ENCODE peak calls at places on chromosomes 2 and 18, in nine cellular contexts. S, Z, D, O, R, A, G, P and L are unnamed samples.

GRCh38 chr2:238009563-238009962 is 42.7 kb downstream of the UBE2F start:
- DNase-seq in S (no peak), Z (no peak), D (no peak), O (no peak), R (no peak), A (no peak), G (no peak), P (no peak), L (no peak)

GRCh38 chr2:66929632-66930385 is 467.3 kb upstream of the ETAA1 start:
- DNase-seq in S (no peak), Z (no peak), D (peak), O (no peak), R (peak), A (no peak), G (peak), P (peak), L (no peak)

GRCh38 chr2:233430091-233430490 is 75.8 kb downstream of the DGKD start:
- DNase-seq in S (no peak), Z (no peak), D (no peak), O (no peak), R (no peak), A (no peak), G (no peak), P (peak), L (no peak)

GRCh38 chr2:173664520-173664919 is 300.7 kb downstream of the SP3 start:
- DNase-seq in S (no peak), Z (no peak), D (no peak), O (no peak), R (no peak), A (no peak), G (no peak), P (no peak), L (no peak)

GRCh38 chr2:126882736-126883660 is 15.7 kb upstream of the TEX51 start:
- DNase-seq in S (no peak), Z (no peak), D (no peak), O (no peak), R (no peak), A (no peak), G (no peak), P (no peak), L (no peak)

GRCh38 chr18:58668897-58669296 is 2.4 kb upstream of the MALT1 start:
- DNase-seq in S (no peak), Z (no peak), D (no peak), O (no peak), R (peak), A (no peak), G (no peak), P (no peak), L (no peak)

GRCh38 chr2:38789689-38790088 is 11.7 kb downstream of the GEMIN6 start:
- DNase-seq in S (no peak), Z (no peak), D (no peak), O (no peak), R (no peak), A (no peak), G (no peak), P (no peak), L (no peak)

GRCh38 chr18:70288171-70288850 is 534 bp upstream of the SOCS6 start:
- DNase-seq in S (peak), Z (no peak), D (no peak), O (no peak), R (peak), A (no peak), G (peak), P (peak), L (peak)

GRCh38 chr2:230793573-230794359 is 71.0 kb upstream of the ITM2C start:
- DNase-seq in S (peak), Z (no peak), D (peak), O (peak), R (peak), A (peak), G (peak), P (peak), L (peak)

GRCh38 chr2:162091325-162092007 is 17.5 kb upstream of the DPP4 start:
- DNase-seq in S (no peak), Z (no peak), D (no peak), O (no peak), R (peak), A (no peak), G (no peak), P (no peak), L (no peak)

GRCh38 chr2:196431076-196431475 is 208.4 kb upstream of the CCDC150 start:
- DNase-seq in S (no peak), Z (no peak), D (no peak), O (no peak), R (no peak), A (no peak), G (no peak), P (peak), L (no peak)

GRCh38 chr2:32958836-32959235 is 12.1 kb downstream of the LTBP1 start:
- DNase-seq in S (no peak), Z (no peak), D (no peak), O (no peak), R (peak), A (no peak), G (no peak), P (peak), L (no peak)

GRCh38 chr2:71898851-71899681 is 248.6 kb downstream of the CYP26B1 start:
- DNase-seq in S (no peak), Z (no peak), D (peak), O (no peak), R (no peak), A (no peak), G (no peak), P (no peak), L (no peak)

GRCh38 chr2:74834806-74835755 is 1.2 kb downstream of the HK2 start:
- DNase-seq in S (peak), Z (peak), D (peak), O (no peak), R (peak), A (peak), G (peak), P (peak), L (peak)

GRCh38 chr2:152861349-152861942 is 143.0 kb downstream of the ARL6IP6 start:
- DNase-seq in S (peak), Z (peak), D (no peak), O (no peak), R (peak), A (peak), G (peak), P (peak), L (peak)

GRCh38 chr2:8193146-8193545 is 488.7 kb upstream of the ID2 start:
- DNase-seq in S (no peak), Z (no peak), D (no peak), O (no peak), R (no peak), A (no peak), G (no peak), P (no peak), L (no peak)

GRCh38 chr18:50079571-50080295 is 115.2 kb downstream of the MYO5B start:
- DNase-seq in S (no peak), Z (no peak), D (no peak), O (no peak), R (no peak), A (no peak), G (peak), P (no peak), L (no peak)

GRCh38 chr2:144520718-144521487 is 984 bp upstream of the ZEB2 start:
- DNase-seq in S (no peak), Z (no peak), D (no peak), O (no peak), R (peak), A (no peak), G (peak), P (peak), L (no peak)

GRCh38 chr2:218582085-218582484 is 13.4 kb downstream of the CNOT9 start:
- DNase-seq in S (peak), Z (no peak), D (no peak), O (no peak), R (peak), A (no peak), G (no peak), P (peak), L (peak)

GRCh38 chr2:47070920-47071824 is 83.9 kb downstream of the STPG4 start:
- DNase-seq in S (peak), Z (no peak), D (no peak), O (peak), R (peak), A (peak), G (peak), P (peak), L (peak)

GRCh38 chr2:71668326-71669057 is 215.1 kb downstream of the DYSF start:
- DNase-seq in S (no peak), Z (no peak), D (peak), O (no peak), R (no peak), A (no peak), G (no peak), P (no peak), L (no peak)

GRCh38 chr18:24404591-24404990 is 7.0 kb upstream of the OSBPL1A start:
- DNase-seq in S (no peak), Z (no peak), D (no peak), O (no peak), R (no peak), A (no peak), G (no peak), P (no peak), L (no peak)

GRCh38 chr2:217551229-217551909 is 451.4 kb downstream of the TNS1 start:
- DNase-seq in S (no peak), Z (no peak), D (no peak), O (no peak), R (no peak), A (no peak), G (no peak), P (peak), L (no peak)

GRCh38 chr2:66573866-66574265 is 138.9 kb downstream of the MEIS1 start:
- DNase-seq in S (no peak), Z (no peak), D (no peak), O (no peak), R (no peak), A (no peak), G (peak), P (peak), L (no peak)

GRCh38 chr2:209579236-209579749 is 155.4 kb downstream of the MAP2 start:
- DNase-seq in S (no peak), Z (no peak), D (no peak), O (no peak), R (peak), A (no peak), G (peak), P (peak), L (no peak)

GRCh38 chr2:20141056-20141762 is 83.7 kb downstream of the SDC1 start:
- DNase-seq in S (no peak), Z (no peak), D (no peak), O (peak), R (peak), A (no peak), G (peak), P (peak), L (no peak)

GRCh38 chr18:49621851-49622351 is 60.0 kb downstream of the LIPG start:
- DNase-seq in S (no peak), Z (no peak), D (no peak), O (no peak), R (no peak), A (no peak), G (no peak), P (no peak), L (no peak)

GRCh38 chr2:189109921-189110397 is 69.6 kb downstream of the COL5A2 start:
- DNase-seq in S (no peak), Z (no peak), D (no peak), O (no peak), R (no peak), A (peak), G (no peak), P (no peak), L (peak)

GRCh38 chr2:15871239-15871783 is 69.0 kb upstream of the MYCN start:
- DNase-seq in S (no peak), Z (no peak), D (no peak), O (no peak), R (no peak), A (no peak), G (no peak), P (no peak), L (no peak)

GRCh38 chr18:8806105-8806797 is 100.9 kb downstream of the MTCL1 start:
- DNase-seq in S (no peak), Z (no peak), D (no peak), O (no peak), R (no peak), A (no peak), G (no peak), P (no peak), L (no peak)

GRCh38 chr2:193695367-193695766 is 1500.6 kb upstream of the TMEFF2 start:
- DNase-seq in S (no peak), Z (peak), D (no peak), O (no peak), R (peak), A (peak), G (no peak), P (peak), L (no peak)

GRCh38 chr18:22349317-22349898 is 68.3 kb downstream of the CTAGE1 start:
- DNase-seq in S (no peak), Z (no peak), D (no peak), O (no peak), R (no peak), A (no peak), G (no peak), P (peak), L (peak)

GRCh38 chr18:2522112-2522511 is 49.2 kb downstream of the METTL4 start:
- DNase-seq in S (no peak), Z (no peak), D (no peak), O (no peak), R (no peak), A (peak), G (no peak), P (no peak), L (no peak)

GRCh38 chr2:176709541-176709951 is 440.3 kb downstream of the MTX2 start:
- DNase-seq in S (no peak), Z (no peak), D (no peak), O (no peak), R (peak), A (no peak), G (no peak), P (no peak), L (no peak)

GRCh38 chr2:3449106-3449505 is 69.6 kb downstream of the TRAPPC12 start:
- DNase-seq in S (no peak), Z (no peak), D (no peak), O (no peak), R (peak), A (no peak), G (no peak), P (no peak), L (no peak)

DNA sequence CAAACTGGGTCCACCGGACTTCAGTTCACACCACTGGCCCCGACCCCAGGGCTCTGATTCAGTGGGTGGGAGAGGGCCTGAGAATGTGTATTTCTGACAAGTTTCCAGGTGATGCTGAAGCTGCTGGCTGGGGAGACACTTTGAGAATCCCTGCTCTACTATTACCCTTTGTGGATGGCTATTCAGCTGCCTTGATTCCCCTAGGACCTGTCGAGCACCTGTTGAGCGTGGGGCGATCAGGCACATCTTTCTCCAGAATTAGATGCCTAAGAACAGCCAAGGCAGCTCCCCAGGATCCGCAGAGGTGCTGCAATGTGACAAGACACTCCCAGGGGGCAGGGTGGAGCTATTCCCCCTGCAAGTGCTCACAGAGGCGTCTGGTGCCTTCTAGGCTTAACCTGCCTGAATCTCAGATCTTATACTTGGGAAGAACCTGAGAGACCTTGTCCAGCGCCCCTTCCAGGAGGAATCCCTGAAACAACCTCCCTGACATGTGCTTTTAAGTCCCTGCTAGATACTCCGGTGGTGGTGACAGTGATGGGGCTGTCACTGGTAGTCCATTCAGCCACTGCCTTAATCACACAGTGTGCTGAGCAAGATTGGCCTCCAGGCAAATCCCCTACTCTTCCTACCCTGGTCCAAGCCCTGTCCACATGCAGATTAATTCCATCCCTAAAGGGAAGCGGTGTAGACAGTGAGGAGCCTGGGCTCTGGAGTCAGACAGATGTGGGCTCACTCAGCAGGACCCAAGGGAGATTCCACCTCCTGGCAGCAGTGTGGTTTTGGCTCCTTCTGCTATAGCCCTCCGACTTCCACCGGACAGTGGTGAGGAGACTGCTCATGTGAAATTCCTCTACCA is 43.4 kb upstream of the OTOF start:
- DNase-seq in S (peak), Z (peak), D (peak), O (no peak), R (peak), A (peak), G (peak), P (no peak), L (peak)
- TF ChIP-seq CTCF in S (peak), Z (peak), D (peak), O (no peak), R (peak), A (peak), G (peak), P (peak), L (no peak)

DNA sequence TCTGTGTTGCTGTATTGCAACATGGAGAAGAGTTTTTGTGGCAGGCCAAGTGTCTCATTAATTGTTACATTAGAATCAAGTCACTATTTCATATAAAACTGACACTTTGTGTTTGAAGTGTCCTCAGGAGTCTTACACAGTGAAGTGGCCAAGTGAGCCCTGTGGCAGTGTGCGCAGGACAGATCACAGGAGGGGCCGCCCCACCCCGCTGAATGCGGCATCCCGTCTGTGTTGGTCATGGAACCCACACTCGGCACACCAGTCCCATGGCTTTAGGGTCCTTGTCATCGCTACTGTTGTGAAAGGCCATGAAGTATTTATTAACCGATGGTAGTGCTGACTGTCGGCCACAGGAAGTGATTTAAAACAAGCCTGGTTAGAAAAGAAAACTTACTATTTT is 144.7 kb upstream of the NFATC1 start:
- DNase-seq in S (no peak), Z (no peak), D (no peak), O (no peak), R (no peak), A (no peak), G (no peak), P (no peak), L (no peak)
- TF ChIP-seq CTCF in S (no peak), Z (no peak), D (no peak), O (no peak), R (no peak), A (no peak), G (no peak), P (no peak), L (no peak)

GRCh38 chr2:37389395-37389794 is 45.0 kb downstream of the QPCT start:
- DNase-seq in S (no peak), Z (no peak), D (no peak), O (no peak), R (no peak), A (peak), G (no peak), P (no peak), L (no peak)
- TF ChIP-seq CTCF in S (no peak), Z (no peak), D (no peak), O (no peak), R (no peak), A (no peak), G (no peak), P (no peak), L (no peak)

GRCh38 chr2:5495616-5496015 is 196.6 kb upstream of the SOX11 start:
- DNase-seq in S (no peak), Z (no peak), D (no peak), O (no peak), R (no peak), A (no peak), G (no peak), P (no peak), L (no peak)

GRCh38 chr2:5497874-5498273 is 194.3 kb upstream of the SOX11 start:
- DNase-seq in S (no peak), Z (no peak), D (no peak), O (no peak), R (no peak), A (no peak), G (no peak), P (no peak), L (no peak)

GRCh38 chr2:5494212-5494611 is 198.0 kb upstream of the SOX11 start:
- DNase-seq in S (no peak), Z (no peak), D (no peak), O (no peak), R (no peak), A (no peak), G (no peak), P (no peak), L (no peak)

GRCh38 chr2:5491486-5491885 is 200.7 kb upstream of the SOX11 start:
- DNase-seq in S (no peak), Z (no peak), D (no peak), O (no peak), R (no peak), A (no peak), G (no peak), P (no peak), L (no peak)

GRCh38 chr2:5493256-5493655 is 198.9 kb upstream of the SOX11 start:
- DNase-seq in S (no peak), Z (no peak), D (no peak), O (no peak), R (no peak), A (no peak), G (no peak), P (no peak), L (no peak)
- TF ChIP-seq CTCF in S (no peak), Z (no peak), D (no peak), O (no peak), R (no peak), A (no peak), G (no peak), P (no peak), L (no peak)

GRCh38 chr18:67715567-67715966 is 199.0 kb upstream of the DSEL start:
- DNase-seq in S (no peak), Z (no peak), D (no peak), O (no peak), R (no peak), A (no peak), G (no peak), P (no peak), L (no peak)

GRCh38 chr18:67717800-67718199 is 201.3 kb upstream of the DSEL start:
- DNase-seq in S (no peak), Z (no peak), D (no peak), O (no peak), R (no peak), A (no peak), G (no peak), P (no peak), L (no peak)
- TF ChIP-seq CTCF in S (no peak), Z (no peak), D (no peak), O (no peak), R (no peak), A (no peak), G (no peak), P (no peak), L (no peak)